ENCODE peak calls at places on chromosomes 13 and 19, in four cellular contexts. One of them, this sample, is unnamed. For H3K4me1, the result is how much of the 10 kb centered on the place peaks cover.

GRCh38 chr13:114067886-114068722 is 64.3 kb downstream of the RASA3 start:
- DNase-seq in adrenal gland: no peak
- DNase-seq in cardiac muscle cell: no peak
- DNase-seq in ascending aorta: no peak
- DNase-seq in this sample: peak

GRCh38 chr13:26497991-26498423 is 59.5 kb upstream of the WASF3 start:
- DNase-seq in cardiac muscle cell: no peak
- DNase-seq in adrenal gland: no peak
- DNase-seq in ascending aorta: no peak
- DNase-seq in this sample: no peak

GRCh38 chr13:37263881-37264280 is 158.4 kb upstream of the CSNK1A1L start:
- DNase-seq in ascending aorta: no peak
- DNase-seq in cardiac muscle cell: no peak
- DNase-seq in adrenal gland: no peak
- DNase-seq in this sample: no peak

GRCh38 chr19:19371056-19371455 is 34.4 kb upstream of the GATAD2A start:
- DNase-seq in cardiac muscle cell: no peak
- DNase-seq in ascending aorta: no peak
- DNase-seq in adrenal gland: no peak
- DNase-seq in this sample: no peak

GRCh38 chr13:69579351-69579750 is 528.3 kb upstream of the ATXN8OS start:
- DNase-seq in cardiac muscle cell: peak
- DNase-seq in ascending aorta: no peak
- DNase-seq in adrenal gland: no peak
- DNase-seq in this sample: no peak

GRCh38 chr13:47549219-47549752 is 451.8 kb downstream of the SUCLA2 start:
- DNase-seq in cardiac muscle cell: no peak
- DNase-seq in adrenal gland: no peak
- DNase-seq in ascending aorta: no peak
- DNase-seq in this sample: no peak

GRCh38 chr19:15398501-15399233 is 19.1 kb upstream of the AKAP8 start:
- DNase-seq in adrenal gland: peak
- DNase-seq in cardiac muscle cell: no peak
- DNase-seq in ascending aorta: no peak
- DNase-seq in this sample: peak

GRCh38 chr13:113930711-113931637 is 42.9 kb downstream of the C13orf46 start:
- DNase-seq in ascending aorta: no peak
- DNase-seq in cardiac muscle cell: no peak
- DNase-seq in adrenal gland: peak
- DNase-seq in this sample: peak

GRCh38 chr13:73782781-73783180 is 351.4 kb downstream of the KLF12 start:
- DNase-seq in ascending aorta: no peak
- DNase-seq in cardiac muscle cell: no peak
- DNase-seq in adrenal gland: no peak
- DNase-seq in this sample: no peak

GRCh38 chr19:16593181-16593580 is 21.0 kb upstream of the SLC35E1 start:
- DNase-seq in cardiac muscle cell: no peak
- DNase-seq in ascending aorta: no peak
- DNase-seq in adrenal gland: no peak
- DNase-seq in this sample: no peak

GRCh38 chr19:16595097-16595496 is 22.9 kb upstream of the SLC35E1 start:
- DNase-seq in adrenal gland: no peak
- DNase-seq in cardiac muscle cell: no peak
- DNase-seq in ascending aorta: no peak
- DNase-seq in this sample: no peak

GRCh38 chr19:16594681-16595091 is 22.5 kb upstream of the SLC35E1 start:
- DNase-seq in adrenal gland: no peak
- DNase-seq in ascending aorta: no peak
- DNase-seq in cardiac muscle cell: no peak
- DNase-seq in this sample: no peak

GRCh38 chr19:16591803-16592556 is 19.8 kb upstream of the SLC35E1 start:
- DNase-seq in cardiac muscle cell: no peak
- DNase-seq in ascending aorta: no peak
- DNase-seq in adrenal gland: peak
- DNase-seq in this sample: no peak

GRCh38 chr19:16594131-16594586 is 21.9 kb upstream of the SLC35E1 start:
- DNase-seq in cardiac muscle cell: no peak
- DNase-seq in ascending aorta: no peak
- DNase-seq in adrenal gland: no peak
- DNase-seq in this sample: no peak
- H3K4me1 ChIP-seq in cardiac muscle cell: under half
- H3K4me1 ChIP-seq in ascending aorta: under half
- H3K4me1 ChIP-seq in adrenal gland: under half
- H3K4me1 ChIP-seq in this sample: under half

GRCh38 chr19:48796468-48797083 is 14.3 kb downstream of the BCAT2 start:
- DNase-seq in adrenal gland: no peak
- DNase-seq in ascending aorta: no peak
- DNase-seq in cardiac muscle cell: no peak
- DNase-seq in this sample: no peak

GRCh38 chr19:48797103-48797502 is 13.7 kb downstream of the BCAT2 start:
- DNase-seq in cardiac muscle cell: no peak
- DNase-seq in adrenal gland: no peak
- DNase-seq in ascending aorta: no peak
- DNase-seq in this sample: no peak

GRCh38 chr19:48798937-48799336 is 11.9 kb downstream of the BCAT2 start:
- DNase-seq in ascending aorta: no peak
- DNase-seq in cardiac muscle cell: no peak
- DNase-seq in adrenal gland: no peak
- DNase-seq in this sample: no peak

GRCh38 chr19:48802623-48803022 is 8.2 kb downstream of the BCAT2 start:
- DNase-seq in ascending aorta: no peak
- DNase-seq in adrenal gland: no peak
- DNase-seq in cardiac muscle cell: no peak
- DNase-seq in this sample: no peak

DNA sequence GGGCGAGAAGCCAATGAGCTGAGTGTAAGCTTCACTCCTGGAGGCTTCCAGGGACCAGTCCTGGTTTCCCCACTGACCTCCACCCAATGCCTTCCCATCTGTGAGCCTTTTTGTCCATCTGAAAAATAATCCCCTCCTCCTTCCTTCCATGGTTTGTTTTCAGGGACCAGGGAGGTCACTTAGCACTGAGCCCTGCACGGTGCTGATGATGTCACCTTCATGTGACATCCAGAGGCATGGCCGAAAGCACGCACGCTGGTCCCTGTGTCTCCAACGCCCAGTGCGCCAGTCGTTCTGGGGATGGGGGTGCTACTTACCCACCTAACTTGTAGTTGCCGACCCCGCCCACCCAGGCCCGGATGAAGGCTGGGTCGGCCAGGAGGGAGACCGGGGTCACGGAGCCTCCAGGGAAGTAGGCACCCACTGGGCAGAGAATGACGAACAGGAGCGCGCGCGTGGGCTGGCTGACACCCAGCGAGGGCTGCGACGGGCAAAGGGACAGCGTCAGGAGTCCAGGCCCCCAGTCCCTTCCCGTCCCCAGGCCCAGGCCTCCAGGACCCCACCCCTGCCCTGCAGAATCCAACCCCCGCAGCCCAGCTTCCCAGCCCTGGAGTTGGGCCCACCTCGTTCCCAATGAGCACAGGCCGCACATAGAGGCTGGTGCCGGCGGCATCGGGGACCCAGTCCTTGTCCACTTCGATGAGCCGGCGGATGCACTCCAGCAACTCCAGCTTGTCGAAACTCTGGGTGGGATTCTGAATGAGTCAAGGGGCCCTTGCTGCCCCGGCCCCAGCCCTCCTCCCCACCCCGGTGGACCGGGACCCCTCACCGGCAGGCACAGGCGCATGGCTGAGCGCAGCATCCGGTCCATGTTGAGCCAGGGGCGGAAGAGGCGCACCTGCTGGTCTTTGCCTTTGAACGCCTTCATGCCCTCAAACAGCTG is 11.2 kb downstream of the BCAT2 start:
- DNase-seq in ascending aorta: no peak
- DNase-seq in adrenal gland: no peak
- DNase-seq in cardiac muscle cell: no peak
- DNase-seq in this sample: no peak
- H3K27ac ChIP-seq in ascending aorta: peak
- H3K27ac ChIP-seq in adrenal gland: no peak
- H3K27ac ChIP-seq in cardiac muscle cell: no peak
- H3K27ac ChIP-seq in this sample: no peak

GRCh38 chr13:110536006-110536693 is 25.4 kb downstream of the RAB20 start:
- DNase-seq in ascending aorta: peak
- DNase-seq in cardiac muscle cell: no peak
- DNase-seq in adrenal gland: peak
- DNase-seq in this sample: peak
- H3K4me1 ChIP-seq in ascending aorta: under half
- H3K4me1 ChIP-seq in cardiac muscle cell: under half
- H3K4me1 ChIP-seq in adrenal gland: under half
- H3K4me1 ChIP-seq in this sample: under half

GRCh38 chr19:38710928-38711725 is 33.1 kb downstream of the CAPN12 start:
- DNase-seq in cardiac muscle cell: no peak
- DNase-seq in ascending aorta: no peak
- DNase-seq in adrenal gland: peak
- DNase-seq in this sample: no peak
- H3K27ac ChIP-seq in cardiac muscle cell: peak
- H3K27ac ChIP-seq in ascending aorta: peak
- H3K27ac ChIP-seq in adrenal gland: peak
- H3K27ac ChIP-seq in this sample: peak

GRCh38 chr19:13839938-13840750 is 36.8 kb upstream of the NANOS3 start:
- DNase-seq in adrenal gland: no peak
- DNase-seq in cardiac muscle cell: no peak
- DNase-seq in ascending aorta: peak
- DNase-seq in this sample: peak

GRCh38 chr19:13839193-13839937 is 37.6 kb upstream of the NANOS3 start:
- DNase-seq in cardiac muscle cell: peak
- DNase-seq in ascending aorta: peak
- DNase-seq in adrenal gland: peak
- DNase-seq in this sample: peak

GRCh38 chr19:13841339-13842293 is 35.3 kb upstream of the NANOS3 start:
- DNase-seq in ascending aorta: no peak
- DNase-seq in adrenal gland: no peak
- DNase-seq in cardiac muscle cell: no peak
- DNase-seq in this sample: peak

GRCh38 chr19:13842294-13843103 is 34.4 kb upstream of the NANOS3 start:
- DNase-seq in cardiac muscle cell: peak
- DNase-seq in adrenal gland: peak
- DNase-seq in ascending aorta: peak
- DNase-seq in this sample: peak

GRCh38 chr19:13840751-13841338 is 36.1 kb upstream of the NANOS3 start:
- DNase-seq in adrenal gland: no peak
- DNase-seq in cardiac muscle cell: no peak
- DNase-seq in ascending aorta: no peak
- DNase-seq in this sample: no peak
- H3K4me1 ChIP-seq in adrenal gland: under half
- H3K4me1 ChIP-seq in cardiac muscle cell: under half
- H3K4me1 ChIP-seq in ascending aorta: under half
- H3K4me1 ChIP-seq in this sample: half or more

DNA sequence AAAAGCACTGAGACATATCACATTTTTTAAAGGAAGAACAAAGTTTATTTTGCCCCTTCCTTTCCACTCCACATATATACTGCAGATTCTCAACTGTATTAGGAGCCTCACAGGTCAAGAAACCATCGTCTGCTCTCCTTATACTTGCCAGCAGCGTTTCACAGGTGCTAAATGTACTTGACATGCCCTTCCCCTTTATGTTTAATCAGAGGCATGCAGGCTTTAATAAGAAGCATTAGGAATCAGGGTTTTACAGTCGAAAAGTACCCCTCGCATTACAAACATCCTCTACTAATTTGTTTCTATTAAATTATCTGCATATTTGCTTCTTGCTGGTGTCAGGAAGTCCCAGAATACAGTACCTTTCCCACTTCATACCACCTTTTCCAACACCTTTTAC is 3.7 kb upstream of the RAP2A start:
- DNase-seq in adrenal gland: no peak
- DNase-seq in ascending aorta: no peak
- DNase-seq in cardiac muscle cell: no peak
- DNase-seq in this sample: no peak
- H3K27ac ChIP-seq in adrenal gland: no peak
- H3K27ac ChIP-seq in ascending aorta: no peak
- H3K27ac ChIP-seq in cardiac muscle cell: no peak
- H3K27ac ChIP-seq in this sample: peak

This sample was measured in sigmoid colon.